ENCODE peak calls at places on chromosome 3, in four cellular contexts. A is fibroblast of mammary gland, L is MCF 10A, P is GM23338. V is an unnamed sample.

GRCh38 chr3:46960081-46960701 is 16.4 kb downstream of the CCDC12 start:
- DNase-seq in A (peak), L (peak), P (peak), V (peak)

GRCh38 chr3:49788056-49788455 is 1.7 kb upstream of the IP6K1 start:
- DNase-seq in A (no peak), L (no peak), P (no peak), V (no peak)

GRCh38 chr3:51974277-51974962 is 444 bp upstream of the ABHD14A start:
- DNase-seq in A (no peak), L (no peak), P (no peak), V (no peak)

GRCh38 chr3:127134466-127134865 is 58.5 kb upstream of the PRR23E start:
- DNase-seq in A (no peak), L (no peak), P (no peak), V (no peak)

GRCh38 chr3:132435911-132436425 is 18.7 kb downstream of the DNAJC13 start:
- DNase-seq in A (no peak), L (no peak), P (no peak), V (no peak)

GRCh38 chr3:156285626-156286025 is 165.2 kb downstream of the KCNAB1 start:
- DNase-seq in A (no peak), L (no peak), P (no peak), V (no peak)

GRCh38 chr3:172391592-172392302 is 56.5 kb downstream of the GHSR start:
- DNase-seq in A (peak), L (no peak), P (no peak), V (no peak)

GRCh38 chr3:138608322-138609214 is at the start of gene FAIM:
- DNase-seq in A (peak), L (peak), P (peak), V (peak)

GRCh38 chr3:113844622-113845222 is 6.1 kb downstream of the GRAMD1C start:
- DNase-seq in A (peak), L (peak), P (peak), V (no peak)

GRCh38 chr3:172159962-172160538 is 120.7 kb downstream of the FNDC3B start:
- DNase-seq in A (peak), L (peak), P (peak), V (no peak)

GRCh38 chr3:172627057-172627809 is 83.6 kb downstream of the NCEH1 start:
- DNase-seq in A (peak), L (peak), P (no peak), V (no peak)

GRCh38 chr3:159911011-159911663 is 77.5 kb upstream of the IL12A start:
- DNase-seq in A (no peak), L (no peak), P (no peak), V (peak)

GRCh38 chr3:87268646-87269211 is 7.7 kb downstream of the POU1F1 start:
- DNase-seq in A (peak), L (peak), P (no peak), V (no peak)

GRCh38 chr3:184611606-184612304 is 50.2 kb downstream of the EPHB3 start:
- DNase-seq in A (peak), L (no peak), P (no peak), V (no peak)

GRCh38 chr3:44012146-44012899 is 229.4 kb upstream of the TOPAZ1 start:
- DNase-seq in A (no peak), L (no peak), P (no peak), V (no peak)

GRCh38 chr3:44016818-44017217 is 224.9 kb upstream of the TOPAZ1 start:
- DNase-seq in A (no peak), L (no peak), P (no peak), V (no peak)

GRCh38 chr3:44013967-44014366 is 227.7 kb upstream of the TOPAZ1 start:
- DNase-seq in A (no peak), L (no peak), P (no peak), V (no peak)

DNA sequence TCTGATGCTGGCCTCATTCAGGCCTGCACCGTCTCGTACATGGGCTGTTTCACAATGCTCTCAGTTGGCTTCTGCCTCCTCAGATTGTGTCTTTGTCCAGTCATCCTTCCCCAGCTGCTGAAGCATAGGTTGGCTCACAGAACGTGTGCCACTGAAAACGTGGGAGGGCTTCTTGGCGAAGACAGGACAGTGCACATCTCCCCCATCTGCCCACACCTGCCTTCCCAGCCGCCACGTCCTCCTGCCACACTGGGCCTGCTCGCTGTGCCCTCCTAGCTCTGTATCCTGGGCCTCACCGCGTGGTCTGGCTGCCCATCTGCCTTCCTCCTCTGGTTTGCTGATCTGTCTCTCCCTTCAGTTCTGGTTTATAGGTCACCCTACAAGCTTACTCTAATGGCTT is 230.0 kb upstream of the TOPAZ1 start:
- DNase-seq in A (no peak), L (no peak), P (no peak), V (no peak)
- TF ChIP-seq CTCF in A (no peak), L (no peak), P (no peak), V (no peak)

GRCh38 chr3:143973352-143974021 is 1.9 kb downstream of the DIPK2A start:
- DNase-seq in A (peak), L (peak), P (no peak), V (no peak)
- TF ChIP-seq CTCF in A (no peak), L (no peak), P (no peak), V (no peak)

DNA sequence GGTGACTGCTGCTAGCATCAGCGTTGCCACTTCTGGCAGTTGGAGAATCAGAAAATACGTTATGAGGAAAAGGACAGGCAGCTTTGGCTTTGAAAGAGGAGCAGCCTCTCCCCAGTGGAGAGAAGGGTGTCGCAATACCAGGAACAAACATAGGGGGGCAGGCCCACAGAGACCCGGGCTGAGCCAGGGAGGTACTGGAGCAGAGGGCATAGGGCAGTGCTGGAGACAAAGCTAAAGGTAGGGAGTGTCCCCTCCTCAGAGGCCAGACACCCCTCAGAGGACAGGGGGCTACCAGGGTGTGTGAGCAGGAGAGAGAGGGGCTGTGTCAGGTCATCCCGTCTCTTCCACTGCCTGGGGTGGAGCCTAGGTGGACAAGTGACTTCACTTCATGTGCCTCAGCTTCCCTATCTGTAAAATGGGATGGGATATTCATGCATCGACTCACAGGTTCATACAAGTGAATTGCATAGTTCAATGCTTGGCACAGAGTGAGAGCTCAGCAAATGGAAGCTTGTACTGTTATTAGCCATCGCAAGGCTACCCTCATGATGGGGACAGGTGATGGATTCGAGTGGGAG is 49.7 kb upstream of the LIMD1 start:
- DNase-seq in A (no peak), L (no peak), P (no peak), V (no peak)
- TF ChIP-seq CTCF in A (peak), L (no peak), P (peak), V (no peak)

DNA sequence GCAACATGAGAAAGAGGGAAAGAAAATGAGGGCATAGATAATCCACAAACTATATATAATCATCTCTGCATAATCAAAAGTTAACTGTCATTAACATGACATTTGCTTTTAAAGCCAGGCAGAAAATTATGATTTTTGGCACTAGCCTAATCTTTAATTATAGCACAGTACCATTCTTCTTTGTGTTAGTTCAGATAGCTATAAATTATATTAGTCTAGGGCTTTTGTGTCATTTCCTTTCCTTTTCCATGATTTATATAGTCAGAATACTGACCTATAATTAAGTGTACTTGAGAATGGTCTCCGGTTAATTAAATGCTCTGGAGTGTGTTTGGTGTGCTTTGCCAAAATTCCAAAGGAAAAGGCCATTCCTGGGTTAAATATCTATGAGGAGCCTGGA is 441.9 kb upstream of the THRB start:
- DNase-seq in A (no peak), L (no peak), P (no peak), V (no peak)
- TF ChIP-seq CTCF in A (no peak), L (no peak), P (no peak), V (no peak)

V was measured in Calu3.